ENCODE peak calls at places on chromosomes 4 and X, in seven cellular contexts. G, B, D, F, S, X and I are unnamed samples.
A peak's percentile ranks its signal among the peaks of the same experiment; 100 is the strongest.

GRCh38 chrX:16511776-16512400 is 138.1 kb upstream of the S100G start:
- DNase-seq in G (no peak), B (no peak), D (no peak), F (no peak), S (no peak), X (no peak), I (no peak)

GRCh38 chr4:150950657-150951056 is 64.4 kb downstream of the LRBA start:
- DNase-seq in G (no peak), B (no peak), D (no peak), F (no peak), S (no peak), X (no peak), I (no peak)

GRCh38 chr4:7855731-7856130 is 83.9 kb downstream of the AFAP1 start:
- DNase-seq in G (no peak), B (no peak), D (no peak), F (no peak), S (no peak), X (no peak), I (no peak)

GRCh38 chrX:143781103-143781502 is 60.6 kb upstream of the SPANXN2 start:
- DNase-seq in G (no peak), B (no peak), D (no peak), F (no peak), S (no peak), X (no peak), I (no peak)

GRCh38 chrX:31319586-31319985 is 247.7 kb upstream of the FTHL17 start:
- DNase-seq in G (no peak), B (no peak), D (no peak), F (no peak), S (no peak), X (no peak), I (no peak)

GRCh38 chr4:162837241-162837640 is 329.4 kb downstream of the NAF1 start:
- DNase-seq in G (no peak), B (no peak), D (no peak), F (no peak), S (no peak), X (no peak), I (no peak)

GRCh38 chr4:59598233-59598618 is 1601.9 kb upstream of the ADGRL3 start:
- DNase-seq in G (no peak), B (no peak), D (no peak), F (no peak), S (no peak), X (no peak), I (no peak)

GRCh38 chrX:72554448-72555140 is 18.0 kb downstream of the HDAC8 start:
- DNase-seq in G (no peak), B (no peak), D (peak; percentile 23), F (no peak), S (no peak), X (no peak), I (no peak)

GRCh38 chr4:84470204-84470785 is 28.8 kb downstream of the NKX6-1 start:
- DNase-seq in G (no peak), B (no peak), D (no peak), F (no peak), S (no peak), X (no peak), I (no peak)

GRCh38 chr4:53790286-53790685 is 199.0 kb upstream of the LNX1 start:
- DNase-seq in G (peak; percentile 88), B (no peak), D (no peak), F (no peak), S (no peak), X (no peak), I (no peak)

GRCh38 chr4:153232768-153233167 is 28.5 kb downstream of the TRIM2 start:
- DNase-seq in G (no peak), B (no peak), D (no peak), F (no peak), S (no peak), X (no peak), I (no peak)